ENCODE peak calls at places on chromosomes 7 and 10, in four cellular contexts. O is CD8-positive, alpha-beta memory T cell; D is uterus; P is small intestine. N is an unnamed sample. For H3K4me1, the result is how much of the 10 kb centered on the place peaks cover.

GRCh38 chr7:36151921-36152755 is 916 bp upstream of the EEPD1 start:
- DNase-seq in O (no peak), D (no peak), P (peak), N (no peak)

GRCh38 chr10:113006656-113007342 is 56.8 kb downstream of the TCF7L2 start:
- DNase-seq in O (peak), D (no peak), P (no peak), N (no peak)

GRCh38 chr7:23012797-23013714 is 874 bp downstream of the HYCC1 start:
- DNase-seq in O (no peak), D (peak), P (peak), N (no peak)

GRCh38 chr7:100467638-100468373 is 3.7 kb upstream of the SPACDR start:
- DNase-seq in O (no peak), D (no peak), P (no peak), N (no peak)

GRCh38 chr10:44911081-44911540 is at the start of gene TMEM72:
- DNase-seq in O (no peak), D (no peak), P (peak), N (no peak)

GRCh38 chr10:20970708-20971107 is 73.6 kb upstream of the NEBL start:
- DNase-seq in O (no peak), D (no peak), P (no peak), N (no peak)

GRCh38 chr10:52778511-52779392 is 6.2 kb upstream of the MBL2 start:
- DNase-seq in O (no peak), D (no peak), P (no peak), N (no peak)

GRCh38 chr7:43700059-43700501 is 29.2 kb downstream of the COA1 start:
- DNase-seq in O (peak), D (no peak), P (peak), N (no peak)

GRCh38 chr7:48089415-48089975 is 430 bp downstream of the UPP1 start:
- DNase-seq in O (no peak), D (peak), P (peak), N (peak)

GRCh38 chr7:2272031-2272430 is 30.0 kb downstream of the NUDT1 start:
- DNase-seq in O (no peak), D (no peak), P (no peak), N (no peak)

GRCh38 chr10:69696073-69696731 is 66.2 kb downstream of the FAM241B start:
- DNase-seq in O (no peak), D (no peak), P (peak), N (no peak)

GRCh38 chr7:27242580-27243339 is at the start of gene EVX1:
- DNase-seq in O (peak), D (no peak), P (no peak), N (no peak)

GRCh38 chr7:50792342-50793114 is 9.8 kb upstream of the GRB10 start:
- DNase-seq in O (no peak), D (peak), P (no peak), N (no peak)

GRCh38 chr10:9900765-9901164 is 1116.9 kb upstream of the CELF2 start:
- DNase-seq in O (no peak), D (no peak), P (no peak), N (no peak)

GRCh38 chr10:100890696-100891271 is 22.0 kb upstream of the SLF2 start:
- DNase-seq in O (no peak), D (no peak), P (no peak), N (no peak)

GRCh38 chr10:90675621-90676020 is 182.2 kb downstream of the HTR7 start:
- DNase-seq in O (no peak), D (no peak), P (no peak), N (no peak)

GRCh38 chr10:11896549-11897200 is 73.5 kb downstream of the PROSER2 start:
- DNase-seq in O (no peak), D (no peak), P (no peak), N (no peak)

GRCh38 chr10:3487228-3487627 is 297.8 kb downstream of the KLF6 start:
- DNase-seq in O (no peak), D (no peak), P (no peak), N (no peak)

GRCh38 chr10:110219884-110220283 is 12.5 kb downstream of the MXI1 start:
- DNase-seq in O (no peak), D (no peak), P (peak), N (no peak)

GRCh38 chr10:104937528-104937927 is 296.4 kb downstream of the SORCS3 start:
- DNase-seq in O (no peak), D (no peak), P (no peak), N (no peak)

GRCh38 chr7:127819975-127820778 is 168.2 kb downstream of the SND1 start:
- DNase-seq in O (no peak), D (no peak), P (peak), N (no peak)

GRCh38 chr7:92717982-92718716 is 118.2 kb downstream of the CDK6 start:
- DNase-seq in O (peak), D (peak), P (peak), N (no peak)

GRCh38 chr10:79304479-79305087 is 42.7 kb upstream of the PPIF start:
- DNase-seq in O (no peak), D (no peak), P (no peak), N (no peak)

GRCh38 chr10:59027975-59028640 is 148.3 kb upstream of the PHYHIPL start:
- DNase-seq in O (no peak), D (no peak), P (no peak), N (no peak)

GRCh38 chr10:29084908-29085307 is 204.0 kb upstream of the LYZL1 start:
- DNase-seq in O (no peak), D (no peak), P (no peak), N (no peak)

GRCh38 chr7:34900891-34901493 is 136.3 kb downstream of the DPY19L1 start:
- DNase-seq in O (no peak), D (no peak), P (peak), N (no peak)

GRCh38 chr10:106705576-106706526 is 458.7 kb downstream of the SORCS1 start:
- DNase-seq in O (no peak), D (peak), P (peak), N (no peak)

DNA sequence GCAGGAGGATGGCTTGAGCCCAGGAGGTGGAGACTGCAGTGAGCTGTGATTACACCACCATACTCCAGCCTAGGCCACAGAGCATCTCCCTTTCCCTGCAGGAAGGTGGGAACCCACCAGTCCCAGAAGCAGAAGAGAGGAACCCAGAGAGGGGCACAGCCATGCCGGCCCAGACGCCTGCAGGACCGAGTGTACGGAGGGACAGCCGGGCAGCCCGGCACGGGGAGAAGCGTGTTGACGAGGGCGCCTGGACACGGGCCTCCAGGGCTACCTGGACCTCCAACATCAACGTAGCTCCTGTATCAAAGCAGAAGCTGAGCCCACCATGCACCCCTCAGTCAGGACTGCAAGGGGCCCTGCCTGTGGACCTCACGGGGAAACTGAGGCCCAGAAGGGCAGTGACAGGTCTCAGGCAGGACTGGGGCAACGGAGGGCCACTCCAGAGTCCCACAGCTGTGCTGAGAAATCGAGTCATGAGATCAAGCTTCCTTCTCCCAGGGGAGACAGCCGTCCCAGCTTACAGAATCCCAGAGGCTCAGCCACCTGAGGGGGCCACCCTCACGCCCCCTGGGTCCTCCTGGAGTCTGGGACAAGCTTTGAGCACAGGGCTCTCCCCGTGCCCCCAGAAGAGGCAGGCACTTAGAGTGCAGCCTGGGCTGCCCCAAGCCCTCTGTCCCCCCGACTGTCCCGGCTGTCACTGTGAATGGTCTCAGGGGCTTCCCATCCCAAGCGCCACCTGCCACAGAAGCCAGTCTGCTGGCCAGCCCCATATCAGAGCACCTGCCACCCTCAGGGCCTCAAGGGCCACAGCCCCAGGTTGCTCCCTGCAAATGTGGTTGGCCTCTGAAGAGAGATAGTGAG is 43.1 kb downstream of the TNRC18 start:
- DNase-seq in O (no peak), D (no peak), P (no peak), N (no peak)
- H3K4me1 ChIP-seq in O (under half), D (under half), P (under half), N (under half)

GRCh38 chr7:55107946-55108345 is 89.1 kb downstream of the EGFR start:
- DNase-seq in O (no peak), D (no peak), P (no peak), N (no peak)

GRCh38 chr7:55104123-55104522 is 85.3 kb downstream of the EGFR start:
- DNase-seq in O (no peak), D (no peak), P (no peak), N (no peak)

GRCh38 chr7:55105952-55106351 is 87.1 kb downstream of the EGFR start:
- DNase-seq in O (no peak), D (no peak), P (no peak), N (no peak)

GRCh38 chr7:55101359-55101758 is 82.5 kb downstream of the EGFR start:
- DNase-seq in O (no peak), D (no peak), P (no peak), N (no peak)

DNA sequence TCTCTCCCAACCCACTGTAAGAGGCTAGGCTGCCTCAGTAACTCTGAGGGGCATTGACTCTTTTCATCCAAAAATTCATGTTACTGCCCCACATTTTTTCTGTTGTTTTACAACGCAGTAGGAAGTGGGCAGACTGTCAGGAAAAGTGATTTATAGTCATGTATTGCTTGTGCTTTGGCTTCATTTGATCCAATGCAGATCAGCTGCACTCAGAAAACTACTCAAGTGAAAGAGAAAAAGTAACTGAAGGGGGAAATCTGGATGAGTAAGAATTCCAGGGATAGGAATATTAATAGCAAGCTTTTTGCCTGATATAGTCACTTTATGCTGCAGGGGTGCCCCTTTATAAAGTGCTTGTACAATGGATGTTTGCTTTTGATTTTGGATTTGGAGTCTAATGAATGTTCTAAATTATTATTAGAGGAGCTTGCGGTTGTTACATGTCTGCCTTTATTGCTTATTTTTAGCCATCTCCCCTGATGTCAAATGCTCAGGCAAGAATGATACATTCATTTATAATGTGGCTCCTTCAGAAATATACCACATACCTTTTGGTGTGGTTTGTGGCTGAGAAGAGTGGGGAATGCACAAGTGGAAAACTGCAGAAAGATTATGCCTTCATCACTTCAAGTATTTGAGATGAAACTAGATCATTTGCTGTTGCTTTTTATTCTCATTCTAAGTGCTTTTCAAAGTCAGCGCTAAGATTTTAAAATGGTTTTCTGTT is 86.1 kb downstream of the EGFR start:
- DNase-seq in O (no peak), D (no peak), P (no peak), N (no peak)
- H3K4me1 ChIP-seq in O (under half), D (under half), P (under half), N (half or more)

GRCh38 chr7:1042161-1042833 is 2.0 kb upstream of the GPR146 start:
- DNase-seq in O (peak), D (no peak), P (no peak), N (no peak)
- H3K4me1 ChIP-seq in O (under half), D (under half), P (under half), N (under half)

GRCh38 chr7:151361193-151361959 is 19.8 kb downstream of the NUB1 start:
- DNase-seq in O (no peak), D (no peak), P (no peak), N (no peak)
- H3K4me1 ChIP-seq in O (under half), D (under half), P (under half), N (under half)

GRCh38 chr10:6774406-6774805 is 194.3 kb upstream of the PRKCQ start:
- DNase-seq in O (no peak), D (no peak), P (no peak), N (no peak)

GRCh38 chr10:6780008-6780677 is 200.1 kb upstream of the PRKCQ start:
- DNase-seq in O (no peak), D (no peak), P (no peak), N (no peak)

GRCh38 chr10:6771361-6771760 is 191.3 kb upstream of the PRKCQ start:
- DNase-seq in O (no peak), D (no peak), P (no peak), N (no peak)

GRCh38 chr10:6778992-6779701 is 199.1 kb upstream of the PRKCQ start:
- DNase-seq in O (no peak), D (peak), P (no peak), N (no peak)

DNA sequence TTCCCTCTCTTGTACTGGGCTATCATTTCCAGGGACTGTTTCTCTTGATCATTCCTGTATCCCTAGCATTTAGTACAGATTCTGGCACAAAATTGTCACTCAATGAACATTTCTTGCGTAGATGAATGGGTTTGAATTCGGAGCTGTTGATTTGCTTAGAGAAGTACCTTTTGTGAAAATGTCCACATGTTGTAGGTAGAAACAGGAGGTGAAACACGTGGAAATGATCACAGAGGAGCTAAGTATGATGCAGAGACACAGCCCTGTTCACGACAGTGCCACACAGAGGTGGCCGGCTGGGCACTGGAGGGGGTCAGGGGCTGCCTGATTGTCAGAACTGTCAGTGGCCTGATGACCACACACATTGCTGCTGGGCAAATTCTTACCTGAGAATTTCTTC is 196.1 kb upstream of the PRKCQ start:
- DNase-seq in O (no peak), D (no peak), P (no peak), N (no peak)
- H3K4me1 ChIP-seq in O (under half), D (under half), P (under half), N (under half)

DNA sequence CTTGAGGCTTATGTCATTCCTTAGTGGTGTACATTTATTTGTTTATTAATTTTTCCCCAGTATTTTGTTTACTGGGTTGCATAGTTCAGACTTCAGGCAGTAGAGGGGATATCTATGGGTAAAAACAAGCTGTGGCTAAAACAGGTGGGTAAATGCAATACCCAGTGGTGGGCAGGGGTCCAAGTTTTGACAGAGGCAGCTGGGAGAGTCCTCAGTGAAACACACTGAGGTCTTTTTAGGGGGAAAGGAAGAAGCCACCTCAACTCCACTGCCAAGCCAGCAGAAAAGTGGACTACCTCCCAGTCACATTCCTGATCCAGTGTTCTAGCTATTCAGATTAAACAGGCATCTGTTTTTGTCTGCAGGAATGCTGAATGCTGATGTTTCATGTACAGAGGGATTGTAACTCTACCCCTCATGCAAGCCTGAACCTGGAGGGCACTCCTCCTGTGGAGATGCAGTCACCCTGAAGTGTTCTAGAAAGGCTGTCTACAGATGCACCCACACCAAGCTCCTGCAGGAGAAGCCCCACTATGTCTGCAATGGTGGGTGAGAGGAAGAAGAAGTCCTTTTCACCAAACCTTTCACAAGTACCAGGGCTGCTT is 757.8 kb downstream of the INHBA start:
- DNase-seq in O (no peak), D (no peak), P (no peak), N (no peak)
- H3K4me1 ChIP-seq in O (under half), D (under half), P (under half), N (under half)